ENCODE peak calls at places on chromosomes 12 and 14, in five cellular contexts. L, O, D, I and J are unnamed samples.

GRCh38 chr14:105465209-105466031 is 9.2 kb upstream of the CRIP2 start:
- DNase-seq in L (no peak), O (no peak), D (peak), I (peak), J (no peak)

GRCh38 chr12:25524381-25524780 is 28.7 kb downstream of the LMNTD1 start:
- DNase-seq in L (no peak), O (no peak), D (no peak), I (no peak), J (no peak)

GRCh38 chr12:119206348-119207075 is 27.8 kb downstream of the HSPB8 start:
- DNase-seq in L (no peak), O (no peak), D (no peak), I (no peak), J (no peak)

GRCh38 chr12:51887476-51888315 is at the start of gene ANKRD33:
- DNase-seq in L (no peak), O (no peak), D (no peak), I (no peak), J (no peak)

GRCh38 chr14:106821119-106821518 is 1294.7 kb downstream of the TMEM121 start:
- DNase-seq in L (no peak), O (no peak), D (peak), I (no peak), J (no peak)

GRCh38 chr14:75934998-75935628 is 46.7 kb downstream of the TGFB3 start:
- DNase-seq in L (no peak), O (no peak), D (no peak), I (no peak), J (no peak)

GRCh38 chr14:22382955-22383354 is 206.1 kb downstream of the DAD1 start:
- DNase-seq in L (no peak), O (no peak), D (no peak), I (no peak), J (no peak)

GRCh38 chr12:95718001-95718400 is 72.6 kb downstream of the NTN4 start:
- DNase-seq in L (no peak), O (no peak), D (no peak), I (peak), J (no peak)

GRCh38 chr14:106308839-106309389 is 782.5 kb downstream of the TMEM121 start:
- DNase-seq in L (no peak), O (no peak), D (no peak), I (no peak), J (no peak)

GRCh38 chr12:68767191-68767590 is 21.2 kb downstream of the SLC35E3 start:
- DNase-seq in L (no peak), O (no peak), D (no peak), I (no peak), J (no peak)

GRCh38 chr14:22737052-22737451 is 29.4 kb upstream of the OXA1L start:
- DNase-seq in L (no peak), O (no peak), D (no peak), I (no peak), J (no peak)

GRCh38 chr12:102475355-102475754 is 5.0 kb downstream of the IGF1 start:
- DNase-seq in L (no peak), O (no peak), D (no peak), I (no peak), J (no peak)

GRCh38 chr12:109934026-109934425 is 34.0 kb downstream of the TCHP start:
- DNase-seq in L (no peak), O (no peak), D (no peak), I (peak), J (no peak)

GRCh38 chr12:95077341-95077740 is 3.9 kb upstream of the NR2C1 start:
- DNase-seq in L (no peak), O (no peak), D (no peak), I (no peak), J (no peak)

GRCh38 chr14:54330876-54331275 is 65.9 kb upstream of the CDKN3 start:
- DNase-seq in L (no peak), O (no peak), D (no peak), I (no peak), J (no peak)
- TF ChIP-seq CTCF in L (no peak), O (no peak), D (no peak), I (no peak), J (no peak)

DNA sequence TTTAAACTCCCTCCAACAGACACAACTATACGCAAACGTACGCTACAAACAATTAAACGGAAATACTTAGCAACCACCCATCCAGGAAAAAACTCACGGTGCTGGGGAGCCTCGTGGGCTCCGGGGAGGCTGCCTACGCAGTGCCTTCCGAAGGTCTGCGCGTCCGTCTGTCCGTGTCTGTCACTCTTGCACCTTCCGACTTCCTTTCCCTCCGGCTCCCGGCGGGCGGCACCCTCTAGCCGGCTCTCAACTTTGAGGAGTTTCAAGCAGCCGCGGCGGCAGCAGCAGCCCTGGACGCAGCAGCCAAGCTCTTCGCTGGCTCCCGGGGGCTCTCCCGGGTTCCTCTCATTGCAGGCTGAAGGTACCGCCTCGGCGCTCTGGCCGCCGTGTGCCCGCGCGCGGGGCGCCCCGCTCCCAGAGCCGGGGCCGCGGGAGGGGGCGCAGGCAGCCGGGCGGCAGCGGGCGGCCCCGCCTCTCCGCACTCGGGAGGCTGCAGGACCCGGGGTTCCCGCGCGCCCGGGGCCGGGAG is at the start of gene PCED1B:
- DNase-seq in L (peak), O (no peak), D (peak), I (peak), J (no peak)
- TF ChIP-seq CTCF in L (peak), O (peak), D (peak), I (peak), J (peak)

GRCh38 chr12:96824074-96824837 is 82.8 kb upstream of the NEDD1 start:
- DNase-seq in L (no peak), O (no peak), D (no peak), I (no peak), J (no peak)

GRCh38 chr12:96824838-96825236 is 82.2 kb upstream of the NEDD1 start:
- DNase-seq in L (no peak), O (no peak), D (no peak), I (no peak), J (no peak)

GRCh38 chr12:96831346-96831745 is 75.7 kb upstream of the NEDD1 start:
- DNase-seq in L (no peak), O (no peak), D (no peak), I (no peak), J (no peak)

GRCh38 chr12:96829354-96829753 is 77.7 kb upstream of the NEDD1 start:
- DNase-seq in L (no peak), O (no peak), D (no peak), I (no peak), J (no peak)

GRCh38 chr12:96828169-96828789 is 78.8 kb upstream of the NEDD1 start:
- DNase-seq in L (no peak), O (no peak), D (no peak), I (no peak), J (no peak)
- TF ChIP-seq CTCF in L (no peak), O (no peak), D (no peak), I (peak), J (peak)

GRCh38 chr12:57276935-57277563 is 26.1 kb upstream of the STAC3 start:
- DNase-seq in L (peak), O (no peak), D (peak), I (peak), J (no peak)
- TF ChIP-seq CTCF in L (peak), O (no peak), D (peak), I (peak), J (peak)

DNA sequence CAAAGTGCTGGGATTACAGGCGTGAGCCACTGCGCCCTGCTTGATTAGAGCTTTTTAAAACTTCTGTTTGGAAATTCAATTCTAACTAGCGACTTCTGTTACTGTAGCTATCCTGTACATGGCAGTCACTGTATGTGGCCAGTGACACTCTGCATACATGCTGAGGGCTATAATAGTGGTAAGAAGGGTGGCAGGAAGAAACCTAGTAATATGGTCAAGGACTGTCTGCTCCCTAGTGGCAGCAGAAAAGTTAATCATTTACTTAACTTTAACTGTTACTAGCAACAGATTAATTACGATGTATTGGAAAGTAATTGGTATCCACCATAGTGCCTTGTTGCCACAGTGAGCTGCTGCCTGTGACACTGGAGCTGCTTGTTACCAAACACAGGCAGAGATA is 149.0 kb downstream of the KITLG start:
- DNase-seq in L (no peak), O (no peak), D (no peak), I (no peak), J (no peak)
- TF ChIP-seq CTCF in L (no peak), O (no peak), D (no peak), I (no peak), J (no peak)

GRCh38 chr12:20625531-20625930 is 69.6 kb upstream of the SLCO1C1 start:
- DNase-seq in L (no peak), O (no peak), D (no peak), I (no peak), J (no peak)

GRCh38 chr12:20627001-20627588 is 68.0 kb upstream of the SLCO1C1 start:
- DNase-seq in L (no peak), O (no peak), D (no peak), I (no peak), J (no peak)

GRCh38 chr12:20628388-20628787 is 66.7 kb upstream of the SLCO1C1 start:
- DNase-seq in L (no peak), O (no peak), D (no peak), I (no peak), J (no peak)

GRCh38 chr12:20628999-20629398 is 66.1 kb upstream of the SLCO1C1 start:
- DNase-seq in L (no peak), O (no peak), D (no peak), I (no peak), J (no peak)

DNA sequence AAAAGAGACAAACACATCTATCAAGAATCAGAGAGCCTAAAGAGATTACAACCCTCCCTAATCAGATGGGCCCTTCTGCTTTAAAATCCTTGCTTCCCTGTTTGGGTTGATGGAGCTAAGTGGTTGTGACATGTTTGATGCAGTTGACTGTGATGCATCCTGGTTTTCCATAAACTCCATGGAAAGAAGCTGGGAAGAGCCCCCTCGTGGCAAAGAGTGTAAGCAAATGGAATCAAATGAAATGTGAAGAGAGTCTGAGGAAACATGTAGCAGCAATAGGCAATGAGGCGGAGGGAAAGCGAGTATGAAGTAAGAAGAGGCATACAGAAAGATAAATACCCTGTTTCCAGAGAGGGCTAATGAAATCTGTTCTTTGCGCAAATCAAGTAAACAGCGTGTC is 70.4 kb upstream of the SLCO1C1 start:
- DNase-seq in L (peak), O (no peak), D (no peak), I (peak), J (no peak)
- TF ChIP-seq CTCF in L (peak), O (no peak), D (peak), I (peak), J (peak)

GRCh38 chr14:36580856-36581831 is 1.3 kb downstream of the NKX2-8 start:
- DNase-seq in L (peak), O (no peak), D (peak), I (peak), J (no peak)
- TF ChIP-seq CTCF in L (no peak), O (no peak), D (no peak), I (no peak), J (no peak)